ENCODE peak calls at places on chromosomes 11 and 22, in four cellular contexts. H is BE2C, P is mammary epithelial cell, S is adrenal gland. N is an unnamed sample.

GRCh38 chr22:34283844-34284243 is 363.6 kb upstream of the LARGE1 start:
- DNase-seq in H (no peak), P (no peak), S (no peak), N (no peak)

GRCh38 chr22:30469165-30469564 is 2.7 kb downstream of the SEC14L3 start:
- DNase-seq in S (no peak), H (no peak), P (no peak), N (no peak)

GRCh38 chr11:77776455-77776854 is 44.1 kb downstream of the RSF1 start:
- DNase-seq in H (no peak), P (no peak), S (no peak), N (no peak)

GRCh38 chr22:37740455-37741311 is 43.8 kb downstream of the TRIOBP start:
- DNase-seq in S (no peak), P (peak; percentile 56), H (no peak), N (no peak)

GRCh38 chr11:720642-721346 is 14.8 kb downstream of the EPS8L2 start:
- DNase-seq in H (peak; percentile 33), P (peak; percentile 22), S (no peak), N (peak; percentile 81)

GRCh38 chr11:104873252-104873651 is 25.0 kb downstream of the CASP12 start:
- DNase-seq in P (no peak), S (no peak), H (peak; percentile 38), N (no peak)

GRCh38 chr11:66727883-66728759 is 895 bp downstream of the SPTBN2 start:
- DNase-seq in P (no peak), H (peak; percentile 57), S (no peak), N (no peak)

GRCh38 chr22:25380141-25380747 is 160.8 kb downstream of the CRYBB2 start:
- DNase-seq in H (no peak), S (no peak), P (no peak), N (no peak)

GRCh38 chr11:85483861-85484260 is 143.3 kb downstream of the DLG2 start:
- DNase-seq in S (no peak), P (no peak), H (no peak), N (no peak)

GRCh38 chr11:61689164-61689496 is 8.9 kb downstream of the DAGLA start:
- DNase-seq in H (no peak), S (no peak), P (no peak), N (no peak)

GRCh38 chr11:61688368-61689163 is 8.4 kb downstream of the DAGLA start:
- DNase-seq in S (no peak), H (no peak), P (peak; percentile 11), N (no peak)

GRCh38 chr11:61685611-61685955 is 5.4 kb downstream of the DAGLA start:
- DNase-seq in H (no peak), P (no peak), S (no peak), N (no peak)

GRCh38 chr11:61686469-61686868 is 6.3 kb downstream of the DAGLA start:
- DNase-seq in P (no peak), H (no peak), S (no peak), N (no peak)

GRCh38 chr11:61687420-61687819 is 7.2 kb downstream of the DAGLA start:
- DNase-seq in H (no peak), S (no peak), P (no peak), N (no peak)
- H3K27me3 ChIP-seq in H (no peaks in the 10 kb centered on the region), S (no peaks in the 10 kb centered on the region), P (no peaks in the 10 kb centered on the region), N (no peaks in the 10 kb centered on the region)

DNA sequence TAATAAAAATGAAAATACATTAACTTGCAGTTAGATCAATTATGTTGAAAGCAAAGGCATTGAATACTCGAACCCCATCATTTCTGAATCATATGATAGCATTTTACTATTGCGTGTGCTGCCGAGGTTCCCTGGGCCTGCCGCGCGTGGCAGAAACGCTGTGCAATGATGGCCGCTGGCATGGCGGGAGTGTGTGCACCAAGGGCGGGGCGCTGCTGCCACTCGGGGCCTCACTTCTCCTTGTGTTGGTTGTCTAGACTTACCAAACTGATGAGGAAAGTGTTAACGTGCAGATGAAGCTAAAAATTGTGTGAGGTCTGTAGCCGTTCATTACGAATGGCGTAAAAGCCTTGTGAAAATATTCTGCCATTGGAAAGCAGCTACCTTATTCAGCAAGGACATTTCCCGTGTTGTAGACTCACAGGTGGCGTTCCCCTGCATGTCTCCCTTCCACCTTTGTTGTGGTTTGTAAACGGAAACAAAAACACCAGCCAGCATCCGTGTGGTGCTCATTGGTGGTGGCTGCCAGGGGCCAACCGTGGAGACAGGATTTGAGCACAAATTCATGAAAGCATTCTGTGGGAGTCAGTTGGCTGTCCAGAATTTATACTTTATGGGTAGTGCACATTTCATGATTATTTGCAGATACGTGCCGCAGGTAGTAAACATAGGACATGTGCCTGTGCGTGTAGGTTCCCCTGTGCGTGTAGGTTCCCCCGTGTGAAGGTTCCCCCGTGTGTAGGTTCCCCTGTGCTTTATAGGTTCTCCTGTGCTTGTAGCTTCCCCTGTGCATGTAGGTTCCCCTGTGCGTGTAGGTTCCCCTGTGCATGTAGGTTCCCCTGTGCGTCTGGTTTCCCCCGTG is 5.9 kb upstream of the GRAMD4 start:
- DNase-seq in P (no peak), H (no peak), S (no peak), N (peak; percentile 88)
- H3K4me3 ChIP-seq in P (no peak overlapping the region), H (no peak overlapping the region), S (no peak overlapping the region), N (peak overlapping the region; percentile 71)

DNA sequence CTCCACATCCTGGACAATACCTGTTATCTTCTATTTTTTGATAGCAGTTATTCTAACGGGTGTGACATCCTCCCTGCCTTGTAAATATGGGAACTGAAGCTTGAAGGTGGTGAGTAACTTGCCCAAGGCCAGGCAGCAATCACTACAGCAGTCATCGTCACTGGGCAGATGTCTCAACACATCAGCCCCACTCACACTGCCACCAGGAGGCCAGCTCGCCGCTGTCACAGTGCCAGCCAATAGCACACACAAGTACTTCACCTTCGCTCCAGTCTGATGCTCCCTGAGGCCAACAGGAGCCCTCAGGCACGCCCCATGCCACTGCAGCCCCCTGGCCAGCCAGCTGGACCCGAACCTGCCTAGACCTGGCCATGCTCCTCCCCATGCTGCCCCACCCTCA is 4.9 kb upstream of the TTLL1 start:
- DNase-seq in P (peak; percentile 73), H (peak; percentile 66), S (peak; percentile 85), N (no peak)
- TF ChIP-seq CTCF in P (no peak), H (peak; percentile 46), S (peak; percentile 22), N (no peak)

DNA sequence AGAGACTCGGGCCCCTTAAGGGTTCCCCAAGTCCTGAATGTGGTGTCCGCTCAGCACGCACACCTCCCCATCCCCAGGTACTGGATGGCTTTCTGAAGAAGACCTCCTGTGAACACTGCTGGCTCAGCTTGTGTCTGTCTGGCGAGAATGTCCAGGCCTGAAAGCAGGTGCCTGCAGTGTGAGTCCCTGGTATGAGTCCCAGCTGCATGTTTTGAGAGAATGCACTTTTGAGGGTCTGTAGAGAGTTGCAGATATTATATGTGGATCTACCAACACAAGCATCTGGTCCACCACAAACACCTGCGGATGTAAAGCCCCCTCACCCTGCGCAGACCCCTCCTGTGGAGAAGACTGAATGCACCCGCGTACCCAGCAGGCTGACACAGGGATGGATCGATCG is 1308.9 kb downstream of the TBC1D22A start:
- DNase-seq in S (no peak), P (no peak), H (no peak), N (no peak)
- H3K27me3 ChIP-seq in S (no peaks in the 10 kb centered on the region), P (no peaks in the 10 kb centered on the region), H (no peaks in the 10 kb centered on the region), N (no peaks in the 10 kb centered on the region)

DNA sequence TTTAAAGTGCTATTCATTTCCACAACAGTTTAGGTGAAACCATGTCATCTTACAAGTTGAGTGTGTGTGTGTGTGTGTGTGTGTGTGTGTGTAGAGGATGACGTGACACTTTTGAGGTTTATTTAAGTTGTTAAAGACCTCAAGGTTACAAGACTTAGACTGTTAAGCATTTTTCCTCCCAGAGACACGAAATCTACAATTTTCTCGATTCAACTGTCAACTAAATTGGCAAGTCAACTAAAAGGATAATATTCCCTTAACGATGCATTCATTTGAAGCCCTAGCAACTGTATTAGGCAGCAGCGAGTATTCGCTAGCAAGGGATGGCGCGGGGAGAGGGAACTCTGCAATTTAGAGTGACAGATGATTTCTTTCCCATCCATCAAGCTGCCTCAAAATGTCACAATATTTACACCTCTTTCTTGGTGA is 17.6 kb upstream of the BDNF start:
- DNase-seq in P (no peak), H (no peak), S (no peak), N (no peak)
- H3K4me3 ChIP-seq in P (no peak overlapping the region), H (peak overlapping the region; percentile 63), S (peak overlapping the region; percentile 57), N (no peak overlapping the region)

DNA sequence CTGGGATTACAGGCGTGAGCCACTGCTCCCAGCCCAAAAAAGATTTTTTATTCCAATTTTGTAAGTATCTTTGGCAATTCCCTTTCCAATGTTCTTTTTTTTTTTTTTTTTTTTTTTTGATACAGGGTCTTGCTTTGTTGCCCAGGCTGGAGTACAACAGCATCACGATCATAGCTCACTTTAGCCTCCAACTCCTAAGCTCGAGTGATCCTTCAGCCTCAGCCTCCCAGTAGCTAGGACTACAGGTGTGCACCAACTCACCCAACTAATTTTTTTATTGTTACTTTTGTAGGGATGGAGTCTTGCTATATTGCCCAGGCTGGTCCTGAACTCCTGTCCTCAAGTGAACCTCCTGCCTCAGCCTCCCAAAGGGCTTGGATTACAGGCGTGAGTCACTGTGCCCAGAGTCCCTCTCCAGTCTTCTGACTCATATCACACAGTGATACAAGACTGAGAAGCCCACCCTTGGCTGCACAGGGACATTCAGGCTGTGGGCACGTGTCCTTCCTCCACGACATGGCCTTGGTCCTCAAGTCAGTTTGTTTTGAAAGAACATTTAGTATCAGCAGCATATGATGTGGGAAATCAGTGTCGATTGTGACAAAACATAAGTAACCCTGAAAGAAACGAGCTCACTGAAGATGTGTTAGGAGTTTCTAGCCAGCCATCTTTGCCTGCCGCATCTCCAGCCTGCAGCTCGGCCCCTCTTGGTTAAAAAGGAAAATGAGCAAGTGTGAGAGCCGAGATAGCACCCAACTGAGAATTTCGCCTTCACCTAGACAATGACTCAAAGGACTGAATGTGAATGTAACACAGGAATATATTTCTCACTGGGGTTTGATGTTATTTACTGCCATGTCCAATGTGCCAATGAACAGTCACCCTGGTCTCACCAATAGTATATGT is 175.5 kb downstream of the MN1 start:
- DNase-seq in P (no peak), S (no peak), H (no peak), N (no peak)
- TF ChIP-seq CTCF in P (no peak), S (no peak), H (no peak), N (no peak)

DNA sequence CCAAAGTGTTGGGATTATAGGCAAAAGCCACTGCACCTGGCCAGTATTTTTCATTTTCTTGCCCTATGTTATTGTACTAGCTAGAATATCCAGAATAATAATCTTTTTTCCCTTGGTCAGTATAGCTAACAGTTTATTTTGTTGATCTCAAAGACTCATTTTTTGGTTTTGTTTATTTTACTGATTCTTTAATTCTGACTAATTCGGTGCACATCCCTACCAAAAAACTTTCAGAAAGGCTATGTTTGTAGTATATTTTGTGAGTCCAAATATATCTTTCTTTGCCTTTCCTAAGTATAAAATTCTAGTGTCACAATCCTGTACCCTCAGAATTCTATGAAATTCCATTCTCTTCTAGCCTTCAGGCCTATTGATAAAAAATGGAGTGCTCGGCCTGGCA is 84.3 kb downstream of the PHF21A start:
- DNase-seq in H (no peak), P (no peak), S (no peak), N (no peak)
- H3K27me3 ChIP-seq in H (no peaks in the 10 kb centered on the region), P (no peaks in the 10 kb centered on the region), S (no peaks in the 10 kb centered on the region), N (no peaks in the 10 kb centered on the region)

DNA sequence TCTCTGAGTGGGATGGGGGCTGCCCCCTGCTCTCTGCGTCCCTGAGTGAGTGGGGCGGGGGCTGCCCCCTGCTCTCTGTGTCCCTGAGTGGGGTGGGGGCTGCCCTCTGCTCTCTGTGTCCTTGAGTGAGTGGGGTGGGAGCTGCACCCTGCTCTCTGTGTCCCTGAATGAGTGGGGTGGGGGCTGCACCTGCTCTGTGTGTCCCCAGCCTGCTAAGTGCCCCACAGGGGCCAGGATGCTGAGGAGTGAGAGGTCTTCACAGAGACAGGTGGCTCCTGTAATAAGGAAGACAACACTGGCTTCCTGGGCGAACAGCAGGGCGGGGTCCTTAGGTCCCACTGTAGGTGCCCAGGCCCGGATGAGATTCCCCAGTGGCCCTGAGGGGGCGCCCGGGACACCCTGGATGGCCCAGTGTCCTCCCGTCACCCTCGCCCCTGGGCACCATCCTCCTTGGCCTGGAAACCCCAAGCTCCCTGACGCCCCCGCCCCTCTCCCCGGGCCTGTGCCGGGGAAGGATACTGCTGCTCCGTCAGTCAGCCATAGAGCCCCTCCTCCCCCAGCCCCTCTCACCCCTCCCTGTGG is 3.8 kb upstream of the CCDC188 start:
- DNase-seq in S (no peak), P (no peak), H (peak; percentile 72), N (no peak)
- H3K4me3 ChIP-seq in S (no peak overlapping the region), P (no peak overlapping the region), H (peak overlapping the region; percentile 64), N (no peak overlapping the region)